ENCODE peak calls at places on chromosomes 13 and 19, in five cellular contexts. Y is testis, W is BJ, K is fibroblast of the aortic adventitia, G is stomach. X is an unnamed sample.

GRCh38 chr19:7550987-7551761 is 15.7 kb downstream of the PNPLA6 start:
- DNase-seq in W (no peak), G (peak; percentile 85), K (no peak), Y (peak; percentile 90), X (peak; percentile 86)

GRCh38 chr19:54248016-54248601 is 5.5 kb upstream of the LILRA6 start:
- DNase-seq in Y (no peak), K (no peak), G (no peak), W (no peak), X (peak; percentile 20)

GRCh38 chr13:28458604-28459003 is 36.3 kb downstream of the FLT1 start:
- DNase-seq in Y (no peak), G (no peak), W (no peak), K (no peak), X (no peak)

GRCh38 chr19:58182577-58182988 is 278 bp upstream of the ZNF274 start:
- DNase-seq in K (no peak), G (no peak), W (no peak), Y (no peak), X (no peak)

GRCh38 chr19:55581828-55582223 is 1.2 kb upstream of the ZNF579 start:
- DNase-seq in W (no peak), Y (no peak), G (no peak), K (no peak), X (no peak)

GRCh38 chr13:104111031-104111430 is 1044.8 kb upstream of the SLC10A2 start:
- DNase-seq in Y (no peak), K (no peak), W (no peak), G (no peak), X (no peak)

GRCh38 chr13:29977721-29978120 is 127.3 kb upstream of the UBL3 start:
- DNase-seq in W (no peak), Y (no peak), K (no peak), G (no peak), X (no peak)

GRCh38 chr13:32538234-32538620 is 368 bp downstream of the N4BP2L2 start:
- DNase-seq in Y (no peak), W (no peak), G (peak; percentile 63), K (no peak), X (peak; percentile 70)

GRCh38 chr19:19475845-19476828 is 39.2 kb downstream of the TSSK6 start:
- DNase-seq in G (no peak), K (peak; percentile 52), Y (no peak), W (no peak), X (no peak)

GRCh38 chr13:35210234-35210633 is 266.3 kb downstream of the MAB21L1 start:
- DNase-seq in G (no peak), K (peak; percentile 45), W (no peak), Y (no peak), X (no peak)

GRCh38 chr13:61144834-61145593 is 270.6 kb downstream of the PCDH20 start:
- DNase-seq in G (no peak), Y (no peak), W (no peak), K (no peak), X (no peak)

GRCh38 chr19:6056801-6057650 is 53.3 kb downstream of the RFX2 start:
- DNase-seq in K (peak; percentile 97), W (peak; percentile 95), Y (peak; percentile 61), G (peak; percentile 47), X (peak; percentile 76)

GRCh38 chr13:87656311-87656710 is 14.9 kb upstream of the SLITRK5 start:
- DNase-seq in W (no peak), G (no peak), Y (no peak), K (no peak), X (no peak)

GRCh38 chr13:113837554-113838355 is 26.1 kb downstream of the GAS6 start:
- DNase-seq in Y (peak; percentile 92), W (peak; percentile 89), G (peak; percentile 89), K (peak; percentile 98), X (peak; percentile 81)

GRCh38 chr13:65613004-65613403 is 1617.1 kb downstream of the PCDH9 start:
- DNase-seq in G (no peak), Y (no peak), K (no peak), W (no peak), X (no peak)

GRCh38 chr13:112227031-112227430 is 149.1 kb upstream of the SPACA7 start:
- DNase-seq in W (no peak), G (no peak), Y (no peak), K (no peak), X (no peak)

GRCh38 chr19:18421371-18421959 is 2.3 kb downstream of the SSBP4 start:
- DNase-seq in Y (no peak), G (no peak), K (no peak), W (no peak), X (no peak)

GRCh38 chr13:51557875-51558604 is 26.2 kb upstream of the WDFY2 start:
- DNase-seq in G (no peak), K (peak; percentile 84), W (peak; percentile 28), Y (no peak), X (no peak)

GRCh38 chr13:103663996-103664395 is 597.8 kb upstream of the SLC10A2 start:
- DNase-seq in Y (no peak), K (no peak), G (no peak), W (no peak), X (no peak)

GRCh38 chr13:41496420-41497234 is 39.3 kb downstream of the RGCC start:
- DNase-seq in K (no peak), G (no peak), Y (no peak), W (peak; percentile 31), X (no peak)

GRCh38 chr13:63438951-63439350 is 2023.3 kb upstream of the PCDH20 start:
- DNase-seq in W (no peak), K (no peak), G (no peak), Y (no peak), X (no peak)

GRCh38 chr19:14198384-14199376 is 7.3 kb downstream of the ADGRL1 start:
- DNase-seq in G (no peak), K (no peak), W (no peak), Y (no peak), X (no peak)

GRCh38 chr19:35715981-35716734 is 1.6 kb upstream of the KMT2B start:
- DNase-seq in K (no peak), W (no peak), Y (peak; percentile 78), G (peak; percentile 66), X (peak; percentile 82)

GRCh38 chr13:27960362-27961226 is 8.5 kb downstream of the CDX2 start:
- DNase-seq in Y (peak; percentile 62), G (peak; percentile 81), W (no peak), K (no peak), X (peak; percentile 84)

GRCh38 chr13:51501592-51502205 is 48.9 kb upstream of the INTS6 start:
- DNase-seq in Y (peak; percentile 30), W (no peak), G (no peak), K (peak; percentile 46), X (no peak)

GRCh38 chr13:39816936-39817335 is 161.5 kb downstream of the COG6 start:
- DNase-seq in W (no peak), G (no peak), K (no peak), Y (no peak), X (no peak)

GRCh38 chr19:9140159-9140874 is at the start of gene ZNF317:
- DNase-seq in Y (peak; percentile 98), W (peak; percentile 46), K (peak; percentile 92), G (peak; percentile 93), X (peak; percentile 91)

GRCh38 chr13:45305079-45305478 is 35.9 kb downstream of the TPT1 start:
- DNase-seq in G (no peak), W (no peak), K (no peak), Y (no peak), X (no peak)

GRCh38 chr19:19778666-19779065 is 42.9 kb downstream of the ZNF506 start:
- DNase-seq in K (no peak), G (no peak), W (no peak), Y (no peak), X (no peak)

GRCh38 chr19:5095568-5095850 is 126.6 kb downstream of the KDM4B start:
- DNase-seq in K (no peak), G (no peak), Y (no peak), W (no peak), X (no peak)

GRCh38 chr13:59880468-59880867 is 283.3 kb downstream of the DIAPH3 start:
- DNase-seq in G (no peak), K (no peak), Y (no peak), W (no peak), X (no peak)
- H3K4me3 ChIP-seq in G (no peak overlapping the region), K (no peak overlapping the region), Y (no peak overlapping the region), W (no peak overlapping the region), X (no peak overlapping the region)

DNA sequence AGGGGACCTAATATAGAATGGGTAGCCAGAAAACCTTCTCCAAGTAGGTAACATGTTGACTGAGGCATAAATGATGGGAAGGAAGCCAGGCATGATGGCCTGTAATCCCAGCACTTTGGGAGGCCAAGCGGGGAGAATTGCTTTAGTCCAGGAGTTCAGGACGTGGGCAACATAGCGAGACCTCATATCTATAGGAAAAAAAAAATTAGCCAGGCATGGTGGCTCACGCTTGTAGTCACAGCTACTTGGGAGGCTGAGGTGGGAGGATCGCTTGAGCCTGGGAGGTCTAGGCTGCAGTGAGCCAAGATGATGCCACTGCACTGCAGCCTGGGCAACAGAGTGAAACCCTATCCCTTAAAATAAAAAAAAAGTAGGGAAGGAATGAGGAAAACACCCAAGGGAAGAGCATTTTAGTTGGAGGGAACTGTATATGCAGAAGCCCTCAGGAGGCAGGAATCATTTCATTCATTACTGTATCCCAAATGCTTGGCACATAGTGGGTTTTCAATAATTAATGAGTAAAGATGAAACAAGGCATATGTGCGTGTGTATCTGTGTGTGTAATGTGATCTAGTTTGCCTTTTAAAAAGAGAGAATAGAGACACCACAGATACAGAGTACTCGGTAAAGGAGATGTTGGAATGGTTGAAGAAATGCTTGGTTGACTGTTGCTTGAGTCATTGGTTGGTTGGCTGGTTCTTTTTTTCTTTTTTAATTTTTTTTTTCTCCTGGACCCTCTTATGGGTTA is 2.2 kb upstream of the NUP62 start:
- DNase-seq in W (no peak), K (no peak), G (no peak), Y (no peak), X (peak; percentile 7)
- H3K4me3 ChIP-seq in W (no peak overlapping the region), K (peak overlapping the region; percentile 100), G (no peak overlapping the region), Y (no peak overlapping the region), X (no peak overlapping the region)

GRCh38 chr19:3683405-3683865 is 16.8 kb downstream of the PIP5K1C start:
- DNase-seq in G (no peak), Y (no peak), W (no peak), K (no peak), X (no peak)
- H3K4me3 ChIP-seq in G (no peak overlapping the region), Y (no peak overlapping the region), W (no peak overlapping the region), K (no peak overlapping the region), X (no peak overlapping the region)

GRCh38 chr13:43306364-43306763 is 283.0 kb downstream of the DNAJC15 start:
- DNase-seq in Y (no peak), W (no peak), G (no peak), K (no peak), X (no peak)

GRCh38 chr13:43305416-43305815 is 282.0 kb downstream of the DNAJC15 start:
- DNase-seq in Y (no peak), W (no peak), G (no peak), K (peak; percentile 35), X (no peak)

GRCh38 chr13:43307221-43307920 is 284.0 kb downstream of the DNAJC15 start:
- DNase-seq in G (no peak), W (no peak), K (no peak), Y (no peak), X (no peak)

GRCh38 chr13:43309301-43309700 is 285.9 kb downstream of the DNAJC15 start:
- DNase-seq in K (no peak), G (no peak), W (no peak), Y (no peak), X (no peak)

DNA sequence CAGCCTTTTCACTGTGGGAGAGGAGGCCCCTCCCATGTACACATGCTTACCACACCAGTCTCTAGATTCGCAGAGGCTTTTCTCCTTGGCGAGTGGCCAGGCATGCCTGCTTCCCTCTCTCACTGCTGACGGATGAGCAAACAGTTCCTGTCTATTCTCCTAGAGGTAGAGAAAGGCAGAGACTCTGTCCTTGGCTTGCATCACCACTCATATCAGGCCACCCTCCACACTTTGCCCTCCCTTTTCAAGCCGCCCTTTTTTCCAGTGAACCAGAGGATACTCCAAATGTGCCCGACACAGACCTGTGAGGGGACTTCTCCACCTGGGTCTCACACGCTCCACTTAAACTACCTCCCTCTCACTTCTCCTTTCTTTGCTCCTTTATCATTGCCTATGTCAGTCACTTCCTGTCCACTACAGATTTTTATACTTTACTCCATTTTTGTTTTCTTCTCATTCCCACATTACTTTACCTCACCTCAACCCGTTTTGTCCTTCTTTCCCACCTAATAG is 284.6 kb downstream of the DNAJC15 start:
- DNase-seq in G (peak; percentile 80), K (peak; percentile 80), Y (peak; percentile 96), W (peak; percentile 63), X (peak; percentile 76)
- H3K4me3 ChIP-seq in G (no peak overlapping the region), K (no peak overlapping the region), Y (no peak overlapping the region), W (no peak overlapping the region), X (no peak overlapping the region)

X was measured in mucosa of descending colon.